ENCODE peak calls at places on chromosome 7, in five cellular contexts. O is neural progenitor cell, L is mammary epithelial cell, C is PC-3, M is IMR-90. T is an unnamed sample.

GRCh38 chr7:90961037-90961725 is 303.1 kb upstream of the FZD1 start:
- DNase-seq in O (no peak), L (peak; percentile 57), C (peak; percentile 13), M (peak; percentile 15), T (no peak)

GRCh38 chr7:135168001-135168400 is 2.5 kb downstream of the CYREN start:
- DNase-seq in O (no peak), L (no peak), C (no peak), M (no peak), T (no peak)

GRCh38 chr7:45122975-45123860 is 11.7 kb upstream of the TBRG4 start:
- DNase-seq in O (no peak), L (no peak), C (no peak), M (no peak), T (no peak)

GRCh38 chr7:84247591-84247990 is 53.0 kb upstream of the SEMA3A start:
- DNase-seq in O (no peak), L (peak; percentile 81), C (peak; percentile 92), M (peak; percentile 91), T (no peak)

GRCh38 chr7:107045195-107045960 is 873 bp downstream of the PRKAR2B start:
- DNase-seq in O (peak; percentile 52), L (no peak), C (no peak), M (peak; percentile 5), T (no peak)

GRCh38 chr7:131161103-131161502 is 166.6 kb upstream of the MKLN1 start:
- DNase-seq in O (no peak), L (no peak), C (no peak), M (peak; percentile 76), T (no peak)

GRCh38 chr7:92634924-92635519 is 44.8 kb upstream of the FAM133B start:
- DNase-seq in O (no peak), L (peak; percentile 85), C (peak; percentile 70), M (peak; percentile 90), T (no peak)

GRCh38 chr7:64515330-64515729 is 47.5 kb downstream of the ZNF680 start:
- DNase-seq in O (no peak), L (peak; percentile 39), C (peak; percentile 8), M (no peak), T (no peak)

GRCh38 chr7:55964261-55964801 is at the start of gene NIPSNAP2:
- DNase-seq in O (peak; percentile 88), L (peak; percentile 30), C (peak; percentile 71), M (peak; percentile 35), T (no peak)

DNA sequence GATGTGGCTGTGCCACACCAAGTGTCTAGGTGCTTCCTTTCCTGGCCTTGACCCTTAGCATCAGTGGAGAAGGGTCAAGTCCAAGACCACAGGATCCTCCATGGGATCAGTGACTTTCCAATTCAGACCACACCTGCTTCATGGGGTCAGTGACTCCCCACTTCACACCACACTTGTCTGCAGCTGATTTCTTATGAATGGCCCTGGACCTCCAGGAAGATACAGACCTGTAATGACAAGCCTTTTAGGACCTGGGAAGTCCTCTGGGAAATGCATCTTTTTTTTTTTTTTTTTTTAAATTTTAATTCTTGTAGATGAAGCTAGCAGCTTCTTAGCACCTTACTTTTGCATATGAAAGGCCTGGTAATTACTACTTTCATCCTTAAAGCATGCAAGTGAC is 1018.5 kb downstream of the TYW1 start:
- DNase-seq in O (no peak), L (no peak), C (no peak), M (no peak), T (no peak)
- TF ChIP-seq CTCF in O (no peak), L (no peak), C (no peak), M (no peak), T (no peak)

GRCh38 chr7:158267737-158268435 is 319.7 kb downstream of the PTPRN2 start:
- DNase-seq in O (no peak), L (no peak), C (no peak), M (no peak), T (no peak)
- H3K9me3 ChIP-seq in O (no peaks in the 10 kb centered on the region), L (peaks cover 49% of the 10 kb centered on the region), C (no peaks in the 10 kb centered on the region), M (peaks cover 72% of the 10 kb centered on the region), T (peaks cover 21% of the 10 kb centered on the region)

GRCh38 chr7:142323706-142324105 is 65.8 kb upstream of the PRSS58 start:
- DNase-seq in O (peak; percentile 82), L (peak; percentile 9), C (peak; percentile 57), M (no peak), T (no peak)
- H3K9ac ChIP-seq in O (no peak overlapping the region), L (no peak overlapping the region), C (no peak overlapping the region), M (no peak overlapping the region), T (no peak overlapping the region)

GRCh38 chr7:156156734-156157408 is 344.6 kb upstream of the SHH start:
- DNase-seq in O (peak; percentile 76), L (no peak), C (peak; percentile 70), M (no peak), T (no peak)
- TF ChIP-seq CTCF in O (peak; percentile 60), L (peak; percentile 5), C (peak; percentile 68), M (no peak), T (no peak)

DNA sequence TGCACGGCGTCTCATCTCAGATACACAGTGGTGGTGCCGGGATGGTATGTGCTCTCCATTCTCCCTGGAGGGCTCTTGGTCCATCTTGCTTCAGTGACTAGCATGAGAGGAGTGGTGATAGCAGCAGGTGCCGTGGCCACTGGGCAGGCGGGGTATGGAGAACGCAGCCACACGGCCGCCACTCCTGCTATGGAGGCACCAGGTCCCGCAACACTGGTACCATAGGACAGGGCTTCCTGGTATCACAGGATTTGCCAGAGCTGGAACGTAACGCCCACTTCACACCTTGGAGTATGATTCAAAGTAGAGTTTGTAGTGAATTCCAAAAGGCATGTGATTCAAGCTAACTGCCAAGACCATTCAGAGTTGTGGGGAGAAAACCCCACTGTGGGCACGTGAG is 284.1 kb downstream of the DPP6 start:
- DNase-seq in O (no peak), L (no peak), C (no peak), M (no peak), T (no peak)
- H3K9me3 ChIP-seq in O (no peaks in the 10 kb centered on the region), L (peaks cover 34% of the 10 kb centered on the region), C (no peaks in the 10 kb centered on the region), M (peaks cover 27% of the 10 kb centered on the region), T (peaks cover 4% of the 10 kb centered on the region)

GRCh38 chr7:19958309-19958896 is 185.0 kb upstream of the TMEM196 start:
- DNase-seq in O (no peak), L (peak; percentile 97), C (peak; percentile 98), M (peak; percentile 11), T (peak; percentile 81)

GRCh38 chr7:19964198-19964597 is 190.8 kb upstream of the TMEM196 start:
- DNase-seq in O (no peak), L (no peak), C (no peak), M (no peak), T (no peak)

GRCh38 chr7:19963695-19964094 is 190.3 kb upstream of the TMEM196 start:
- DNase-seq in O (no peak), L (no peak), C (no peak), M (no peak), T (no peak)
- H3K9ac ChIP-seq in O (no peak overlapping the region), L (no peak overlapping the region), C (no peak overlapping the region), M (no peak overlapping the region), T (no peak overlapping the region)

DNA sequence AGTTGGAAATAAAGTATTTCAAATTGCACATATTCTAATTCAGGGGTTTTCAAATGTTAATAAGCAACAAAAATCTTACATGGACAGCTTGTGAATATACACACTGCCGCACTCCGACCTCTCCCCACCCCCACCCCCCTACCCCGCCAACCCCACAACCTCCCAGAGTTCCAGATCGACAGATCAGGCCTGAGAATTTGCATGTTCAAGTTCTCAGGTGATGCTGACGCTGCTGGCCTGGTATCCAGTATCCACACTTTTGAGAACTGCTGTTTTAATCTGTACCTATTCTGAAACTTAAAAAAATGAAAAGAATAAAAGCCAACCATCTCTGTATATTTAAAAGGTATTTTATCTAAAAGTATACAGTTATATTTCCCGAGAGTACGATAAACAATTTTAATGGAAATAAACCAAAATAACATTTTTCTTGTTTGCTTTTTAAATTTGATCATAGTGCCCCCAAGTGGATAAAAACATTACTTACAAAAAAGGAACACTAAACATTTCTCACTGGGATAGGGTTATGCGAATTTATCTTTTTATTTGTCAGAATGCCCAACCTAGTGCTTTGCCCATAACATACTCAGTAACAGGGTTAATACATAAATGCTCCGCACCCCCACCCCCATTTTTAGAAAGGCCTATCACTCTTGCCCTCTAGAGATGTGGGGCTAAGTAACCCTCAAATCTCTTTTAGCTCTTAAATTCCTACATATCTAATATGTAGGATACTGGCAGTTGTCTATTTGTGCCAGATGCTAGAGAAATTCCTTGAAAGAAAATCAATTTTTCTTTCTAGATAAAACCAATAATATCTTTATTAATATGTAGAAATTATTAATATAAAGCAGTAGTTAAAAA is 166.3 kb downstream of the RNF133 start:
- DNase-seq in O (peak; percentile 23), L (no peak), C (peak; percentile 30), M (peak; percentile 5), T (no peak)
- TF ChIP-seq CTCF in O (peak; percentile 76), L (peak; percentile 39), C (peak; percentile 62), M (peak; percentile 45), T (peak; percentile 31)